ENCODE peak calls at places on chromosome 20, in seven cellular contexts. R is IMR-90, U is substantia nigra, Q is H9, W is psoas muscle, Z is lower lobe of right lung, D is heart right ventricle. G is an unnamed sample.

GRCh38 chr20:51831891-51832675 is 29.8 kb upstream of the SALL4 start:
- DNase-seq in Q (no peak), U (no peak), W (no peak), D (no peak), Z (no peak), R (peak), G (no peak)

GRCh38 chr20:6051505-6051904 is 2.4 kb downstream of the LRRN4 start:
- DNase-seq in D (no peak), U (no peak), W (no peak), Q (no peak), R (peak), Z (no peak), G (peak)

GRCh38 chr20:57968111-57968510 is 258.3 kb upstream of the PMEPA1 start:
- DNase-seq in D (no peak), R (no peak), Q (no peak), W (no peak), Z (no peak), U (no peak), G (peak)

GRCh38 chr20:9204979-9205378 is 136.1 kb downstream of the PLCB4 start:
- DNase-seq in Z (no peak), D (no peak), Q (no peak), W (no peak), U (no peak), R (no peak), G (no peak)

GRCh38 chr20:41480054-41480770 is 113.6 kb upstream of the EMILIN3 start:
- DNase-seq in W (no peak), R (no peak), Q (no peak), U (no peak), Z (no peak), D (no peak), G (no peak)

GRCh38 chr20:58339741-58340140 is 30.2 kb downstream of the RAB22A start:
- DNase-seq in Z (no peak), R (no peak), Q (no peak), U (no peak), W (no peak), D (no peak), G (peak)

GRCh38 chr20:11970243-11970836 is 52.6 kb downstream of the BTBD3 start:
- DNase-seq in R (no peak), W (no peak), Q (no peak), D (no peak), U (no peak), Z (no peak), G (peak)

GRCh38 chr20:46332373-46333135 is 24.3 kb upstream of the CDH22 start:
- DNase-seq in Q (no peak), U (no peak), R (no peak), D (no peak), Z (no peak), W (no peak), G (no peak)

GRCh38 chr20:32960849-32961731 is 43.1 kb downstream of the SUN5 start:
- DNase-seq in Q (no peak), R (no peak), D (no peak), U (no peak), Z (no peak), W (no peak), G (no peak)

GRCh38 chr20:1818895-1819294 is 76.3 kb upstream of the SIRPA start:
- DNase-seq in R (no peak), D (no peak), Q (no peak), U (no peak), W (no peak), Z (no peak), G (no peak)

GRCh38 chr20:6071162-6071695 is 17.4 kb upstream of the LRRN4 start:
- DNase-seq in Z (no peak), U (no peak), Q (no peak), R (no peak), D (no peak), W (no peak), G (no peak)

GRCh38 chr20:19726126-19726525 is 31.9 kb upstream of the RIN2 start:
- DNase-seq in D (no peak), U (no peak), W (no peak), Z (no peak), R (peak), Q (no peak), G (no peak)

GRCh38 chr20:49729780-49730179 is 16.1 kb upstream of the B4GALT5 start:
- DNase-seq in Z (no peak), D (no peak), U (no peak), R (peak), Q (no peak), W (no peak), G (no peak)

GRCh38 chr20:49727894-49728885 is 14.5 kb upstream of the B4GALT5 start:
- DNase-seq in Z (no peak), Q (no peak), D (no peak), U (no peak), R (no peak), W (no peak), G (no peak)

GRCh38 chr20:49727473-49727872 is 13.8 kb upstream of the B4GALT5 start:
- DNase-seq in Q (no peak), W (no peak), R (no peak), Z (no peak), U (no peak), D (no peak), G (no peak)

GRCh38 chr20:49725694-49726093 is 12.0 kb upstream of the B4GALT5 start:
- DNase-seq in U (no peak), Z (no peak), Q (no peak), W (no peak), R (no peak), D (no peak), G (no peak)

GRCh38 chr20:49724637-49725606 is 11.2 kb upstream of the B4GALT5 start:
- DNase-seq in Q (no peak), W (peak), D (peak), U (no peak), R (peak), Z (peak), G (no peak)
- H3K27ac ChIP-seq in Q (no peak), W (peak), D (no peak), U (no peak), R (no peak), Z (peak), G (no peak)

GRCh38 chr20:54200487-54201267 is 7.2 kb upstream of the PFDN4 start:
- DNase-seq in D (no peak), Q (no peak), U (no peak), Z (no peak), W (no peak), R (no peak), G (no peak)
- H3K27ac ChIP-seq in D (no peak), Q (no peak), U (no peak), Z (no peak), W (no peak), R (no peak), G (no peak)

GRCh38 chr20:37305079-37305478 is 15.6 kb downstream of the MANBAL start:
- DNase-seq in Q (no peak), U (no peak), Z (no peak), R (no peak), D (no peak), W (no peak), G (no peak)
- H3K27ac ChIP-seq in Q (no peak), U (no peak), Z (no peak), R (no peak), D (no peak), W (no peak), G (no peak)

GRCh38 chr20:59888050-59888449 is 45.4 kb downstream of the SYCP2 start:
- DNase-seq in W (no peak), Z (no peak), U (no peak), R (no peak), Q (no peak), D (no peak), G (no peak)

GRCh38 chr20:59880198-59880597 is 53.2 kb downstream of the SYCP2 start:
- DNase-seq in U (no peak), Z (no peak), Q (no peak), R (no peak), W (no peak), D (no peak), G (no peak)

GRCh38 chr20:59884494-59884893 is 48.9 kb downstream of the SYCP2 start:
- DNase-seq in Q (no peak), R (no peak), Z (no peak), W (no peak), D (no peak), U (no peak), G (no peak)
- H3K27ac ChIP-seq in Q (no peak), R (no peak), Z (no peak), W (no peak), D (no peak), U (no peak), G (no peak)

DNA sequence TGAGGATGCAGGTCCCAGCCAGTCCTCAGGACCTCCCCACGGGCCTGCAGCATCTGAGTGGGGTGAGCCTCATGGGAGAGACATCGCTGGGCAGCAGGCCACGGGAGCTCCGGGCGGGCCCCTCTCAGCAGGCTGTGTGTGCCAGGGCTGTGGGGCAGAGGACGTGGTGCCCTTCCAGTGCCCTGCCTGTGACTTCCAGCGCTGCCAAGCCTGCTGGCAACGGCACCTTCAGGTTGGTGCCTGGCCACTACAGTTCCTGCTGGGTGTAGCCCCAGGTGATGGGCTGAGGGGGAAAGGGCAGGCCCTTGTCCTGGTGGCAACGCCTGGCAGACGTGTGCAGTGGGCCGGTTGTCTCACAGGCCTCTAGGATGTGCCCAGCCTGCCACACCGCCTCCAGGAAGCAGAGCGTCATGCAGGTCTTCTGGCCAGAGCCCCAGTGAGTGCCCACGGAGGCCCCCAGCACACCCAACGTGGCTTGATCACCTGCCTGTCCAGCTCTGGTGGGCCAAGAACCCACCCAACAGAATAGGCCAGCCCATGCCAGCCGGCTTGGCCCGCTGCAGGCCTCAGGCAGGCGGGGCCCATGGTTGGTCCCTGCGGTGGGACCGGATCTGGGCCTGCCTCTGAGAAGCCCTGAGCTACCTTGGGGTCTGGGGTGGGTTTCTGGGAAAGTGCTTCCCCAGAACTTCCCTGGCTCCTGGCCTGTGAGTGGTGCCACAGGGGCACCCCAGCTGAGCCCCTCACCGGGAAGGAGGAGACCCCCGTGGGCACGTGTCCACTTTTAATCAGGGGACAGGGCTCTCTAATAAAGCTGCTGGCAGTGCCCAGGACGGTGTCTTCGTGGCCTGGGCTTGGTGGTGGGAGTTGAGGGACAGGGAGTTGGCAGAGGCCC is 787 bp upstream of the TNFRSF6B start:
- DNase-seq in R (no peak), W (no peak), D (peak), Z (no peak), Q (no peak), U (no peak), G (no peak)
- H3K27ac ChIP-seq in R (no peak), W (no peak), D (no peak), Z (no peak), Q (no peak), U (no peak), G (no peak)

GRCh38 chr20:50387218-50387995 is 122.8 kb upstream of the PTPN1 start:
- DNase-seq in U (no peak), W (no peak), D (no peak), Z (no peak), R (no peak), Q (no peak), G (no peak)
- H3K27ac ChIP-seq in U (no peak), W (no peak), D (no peak), Z (no peak), R (no peak), Q (no peak), G (no peak)

GRCh38 chr20:44735816-44736169 is 9.9 kb upstream of the KCNK15 start:
- DNase-seq in R (no peak), Q (no peak), D (no peak), Z (no peak), W (no peak), U (no peak), G (no peak)
- H3K27ac ChIP-seq in R (no peak), Q (no peak), D (no peak), Z (no peak), W (peak), U (peak), G (no peak)

GRCh38 chr20:23133560-23133998 is 47.5 kb upstream of the CD93 start:
- DNase-seq in U (no peak), R (no peak), Q (no peak), Z (no peak), W (no peak), D (no peak), G (no peak)
- H3K27ac ChIP-seq in U (no peak), R (no peak), Q (no peak), Z (peak), W (peak), D (no peak), G (no peak)